ENCODE peak calls at places on chromosomes 1 and 21, in nine cellular contexts. One of them, this sample, is unnamed.
A peak's percentile ranks its signal among the peaks of the same experiment; 100 is the strongest.

GRCh38 chr1:22662986-22663408 is 10.0 kb downstream of the C1QB start:
- DNase-seq in cardiac fibroblast: no peak
- DNase-seq in GM23338: no peak
- DNase-seq in MCF 10A: no peak
- DNase-seq in sigmoid colon: no peak
- DNase-seq in choroid plexus epithelial cell: no peak
- DNase-seq in esophagus squamous epithelium: no peak
- DNase-seq in endothelial cell: no peak
- DNase-seq in WERI-Rb-1: no peak
- DNase-seq in this sample: no peak

GRCh38 chr1:172443666-172444453 is at the start of gene PIGC:
- DNase-seq in MCF 10A: peak; percentile 93
- DNase-seq in esophagus squamous epithelium: peak; percentile 29
- DNase-seq in sigmoid colon: peak; percentile 95
- DNase-seq in cardiac fibroblast: peak; percentile 88
- DNase-seq in endothelial cell: peak; percentile 87
- DNase-seq in choroid plexus epithelial cell: peak; percentile 91
- DNase-seq in WERI-Rb-1: peak; percentile 96
- DNase-seq in GM23338: peak; percentile 97
- DNase-seq in this sample: peak; percentile 95

GRCh38 chr1:230851291-230851691 is 17.0 kb downstream of the C1orf198 start:
- DNase-seq in GM23338: peak; percentile 65
- DNase-seq in MCF 10A: no peak
- DNase-seq in endothelial cell: no peak
- DNase-seq in cardiac fibroblast: peak; percentile 60
- DNase-seq in sigmoid colon: no peak
- DNase-seq in WERI-Rb-1: no peak
- DNase-seq in esophagus squamous epithelium: no peak
- DNase-seq in choroid plexus epithelial cell: peak; percentile 87
- DNase-seq in this sample: no peak

GRCh38 chr1:60903591-60903990 is 178.8 kb upstream of the NFIA start:
- DNase-seq in esophagus squamous epithelium: no peak
- DNase-seq in GM23338: peak; percentile 33
- DNase-seq in cardiac fibroblast: no peak
- DNase-seq in MCF 10A: no peak
- DNase-seq in endothelial cell: no peak
- DNase-seq in choroid plexus epithelial cell: no peak
- DNase-seq in WERI-Rb-1: peak; percentile 48
- DNase-seq in sigmoid colon: peak; percentile 80
- DNase-seq in this sample: no peak

GRCh38 chr1:160101037-160101716 is 2.8 kb upstream of the IGSF8 start:
- DNase-seq in MCF 10A: peak; percentile 79
- DNase-seq in choroid plexus epithelial cell: peak; percentile 69
- DNase-seq in WERI-Rb-1: peak; percentile 93
- DNase-seq in esophagus squamous epithelium: peak; percentile 23
- DNase-seq in sigmoid colon: peak; percentile 96
- DNase-seq in GM23338: peak; percentile 91
- DNase-seq in cardiac fibroblast: peak; percentile 73
- DNase-seq in endothelial cell: peak; percentile 79
- DNase-seq in this sample: peak; percentile 77

GRCh38 chr1:79100385-79100784 is 93.9 kb upstream of the ADGRL4 start:
- DNase-seq in GM23338: no peak
- DNase-seq in WERI-Rb-1: no peak
- DNase-seq in endothelial cell: no peak
- DNase-seq in cardiac fibroblast: peak; percentile 89
- DNase-seq in choroid plexus epithelial cell: peak; percentile 80
- DNase-seq in MCF 10A: peak; percentile 56
- DNase-seq in esophagus squamous epithelium: no peak
- DNase-seq in sigmoid colon: no peak
- DNase-seq in this sample: no peak

GRCh38 chr1:43620956-43621355 is 29.0 kb upstream of the KDM4A start:
- DNase-seq in sigmoid colon: no peak
- DNase-seq in MCF 10A: no peak
- DNase-seq in cardiac fibroblast: no peak
- DNase-seq in WERI-Rb-1: no peak
- DNase-seq in esophagus squamous epithelium: no peak
- DNase-seq in endothelial cell: no peak
- DNase-seq in GM23338: no peak
- DNase-seq in choroid plexus epithelial cell: no peak
- DNase-seq in this sample: no peak

GRCh38 chr1:217889401-217889800 is 258.3 kb downstream of the SPATA17 start:
- DNase-seq in WERI-Rb-1: peak; percentile 80
- DNase-seq in sigmoid colon: no peak
- DNase-seq in esophagus squamous epithelium: no peak
- DNase-seq in choroid plexus epithelial cell: no peak
- DNase-seq in GM23338: peak; percentile 91
- DNase-seq in endothelial cell: peak; percentile 77
- DNase-seq in MCF 10A: peak; percentile 58
- DNase-seq in cardiac fibroblast: no peak
- DNase-seq in this sample: no peak

GRCh38 chr1:28199328-28200233 is 23.1 kb upstream of the PTAFR start:
- DNase-seq in choroid plexus epithelial cell: no peak
- DNase-seq in sigmoid colon: no peak
- DNase-seq in MCF 10A: no peak
- DNase-seq in GM23338: no peak
- DNase-seq in esophagus squamous epithelium: no peak
- DNase-seq in cardiac fibroblast: no peak
- DNase-seq in WERI-Rb-1: no peak
- DNase-seq in endothelial cell: no peak
- DNase-seq in this sample: no peak

GRCh38 chr21:31872452-31873274 is at the start of gene HUNK:
- DNase-seq in sigmoid colon: no peak
- DNase-seq in endothelial cell: peak; percentile 54
- DNase-seq in choroid plexus epithelial cell: peak; percentile 28
- DNase-seq in cardiac fibroblast: peak; percentile 12
- DNase-seq in GM23338: peak; percentile 73
- DNase-seq in WERI-Rb-1: peak; percentile 98
- DNase-seq in MCF 10A: no peak
- DNase-seq in esophagus squamous epithelium: no peak
- DNase-seq in this sample: no peak

GRCh38 chr21:7951854-7952519 is 2569.4 kb upstream of the TPTE start:
- DNase-seq in sigmoid colon: no peak
- DNase-seq in GM23338: no peak
- DNase-seq in choroid plexus epithelial cell: no peak
- DNase-seq in cardiac fibroblast: no peak
- DNase-seq in WERI-Rb-1: no peak
- DNase-seq in MCF 10A: no peak
- DNase-seq in esophagus squamous epithelium: no peak
- DNase-seq in endothelial cell: no peak
- DNase-seq in this sample: no peak

GRCh38 chr21:7953058-7953457 is 2568.3 kb upstream of the TPTE start:
- DNase-seq in WERI-Rb-1: no peak
- DNase-seq in sigmoid colon: no peak
- DNase-seq in choroid plexus epithelial cell: no peak
- DNase-seq in esophagus squamous epithelium: no peak
- DNase-seq in endothelial cell: no peak
- DNase-seq in MCF 10A: no peak
- DNase-seq in GM23338: no peak
- DNase-seq in cardiac fibroblast: no peak
- DNase-seq in this sample: no peak

GRCh38 chr21:7952648-7953047 is 2568.7 kb upstream of the TPTE start:
- DNase-seq in GM23338: no peak
- DNase-seq in choroid plexus epithelial cell: no peak
- DNase-seq in MCF 10A: no peak
- DNase-seq in sigmoid colon: no peak
- DNase-seq in cardiac fibroblast: no peak
- DNase-seq in WERI-Rb-1: no peak
- DNase-seq in esophagus squamous epithelium: no peak
- DNase-seq in endothelial cell: no peak
- DNase-seq in this sample: no peak

DNA sequence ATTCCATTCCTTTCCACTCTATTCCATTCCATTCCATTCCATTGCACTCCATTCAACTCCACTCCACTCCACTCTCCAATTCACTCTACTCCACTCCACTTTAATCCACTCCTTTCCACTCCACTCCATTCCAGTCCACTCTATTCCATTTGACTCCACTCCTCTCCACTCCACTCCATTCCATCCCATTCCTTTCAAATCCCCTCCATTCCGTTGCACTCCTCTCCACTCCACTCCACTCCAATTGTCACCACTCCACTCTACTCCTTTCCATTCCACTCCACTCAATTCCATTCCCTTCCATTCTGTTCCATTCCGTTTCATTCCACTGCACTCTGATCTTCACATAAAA is 2563.7 kb upstream of the TPTE start:
- DNase-seq in esophagus squamous epithelium: no peak
- DNase-seq in GM23338: no peak
- DNase-seq in WERI-Rb-1: no peak
- DNase-seq in choroid plexus epithelial cell: no peak
- DNase-seq in MCF 10A: no peak
- DNase-seq in sigmoid colon: no peak
- DNase-seq in endothelial cell: no peak
- DNase-seq in cardiac fibroblast: no peak
- DNase-seq in this sample: no peak
- TF ChIP-seq CTCF in esophagus squamous epithelium: no peak
- TF ChIP-seq CTCF in GM23338: no peak
- TF ChIP-seq CTCF in WERI-Rb-1: no peak
- TF ChIP-seq CTCF in choroid plexus epithelial cell: no peak
- TF ChIP-seq CTCF in MCF 10A: no peak
- TF ChIP-seq CTCF in sigmoid colon: no peak
- TF ChIP-seq CTCF in endothelial cell: no peak
- TF ChIP-seq CTCF in cardiac fibroblast: no peak
- TF ChIP-seq CTCF in this sample: no peak

GRCh38 chr1:30126839-30127238 is 596.5 kb downstream of the MATN1 start:
- DNase-seq in endothelial cell: no peak
- DNase-seq in choroid plexus epithelial cell: no peak
- DNase-seq in WERI-Rb-1: no peak
- DNase-seq in sigmoid colon: no peak
- DNase-seq in esophagus squamous epithelium: no peak
- DNase-seq in cardiac fibroblast: no peak
- DNase-seq in MCF 10A: no peak
- DNase-seq in GM23338: no peak
- DNase-seq in this sample: no peak

GRCh38 chr1:30125449-30126170 is 597.8 kb downstream of the MATN1 start:
- DNase-seq in sigmoid colon: no peak
- DNase-seq in cardiac fibroblast: no peak
- DNase-seq in GM23338: no peak
- DNase-seq in WERI-Rb-1: no peak
- DNase-seq in choroid plexus epithelial cell: no peak
- DNase-seq in endothelial cell: no peak
- DNase-seq in esophagus squamous epithelium: no peak
- DNase-seq in MCF 10A: no peak
- DNase-seq in this sample: no peak

GRCh38 chr1:30123896-30124295 is 599.5 kb downstream of the MATN1 start:
- DNase-seq in esophagus squamous epithelium: no peak
- DNase-seq in WERI-Rb-1: no peak
- DNase-seq in choroid plexus epithelial cell: no peak
- DNase-seq in GM23338: no peak
- DNase-seq in cardiac fibroblast: no peak
- DNase-seq in sigmoid colon: no peak
- DNase-seq in MCF 10A: no peak
- DNase-seq in endothelial cell: no peak
- DNase-seq in this sample: peak; percentile 51

GRCh38 chr1:30123036-30123535 is 600.3 kb downstream of the MATN1 start:
- DNase-seq in endothelial cell: no peak
- DNase-seq in esophagus squamous epithelium: no peak
- DNase-seq in cardiac fibroblast: no peak
- DNase-seq in MCF 10A: no peak
- DNase-seq in choroid plexus epithelial cell: no peak
- DNase-seq in WERI-Rb-1: no peak
- DNase-seq in GM23338: no peak
- DNase-seq in sigmoid colon: no peak
- DNase-seq in this sample: no peak

DNA sequence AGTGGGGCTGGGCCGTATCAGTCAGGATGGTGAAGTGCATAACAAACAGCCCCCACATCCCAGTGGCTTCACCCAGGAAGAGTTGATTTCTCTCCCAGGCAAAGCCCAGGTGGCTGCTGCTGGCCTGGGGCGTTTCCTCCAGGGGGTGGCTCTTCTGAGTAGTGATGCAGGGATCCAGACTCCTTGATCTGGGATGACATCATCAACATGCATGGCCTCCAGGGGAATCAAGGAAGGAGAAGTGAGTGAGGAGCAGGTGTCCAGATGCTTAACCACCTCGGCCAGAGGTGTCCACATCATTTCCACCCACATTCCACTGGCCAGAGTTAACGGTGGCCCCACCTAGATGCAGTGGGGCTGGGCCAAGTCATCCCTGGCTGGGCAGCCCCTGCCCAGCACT is 598.4 kb downstream of the MATN1 start:
- DNase-seq in MCF 10A: no peak
- DNase-seq in endothelial cell: no peak
- DNase-seq in cardiac fibroblast: no peak
- DNase-seq in GM23338: no peak
- DNase-seq in WERI-Rb-1: no peak
- DNase-seq in sigmoid colon: no peak
- DNase-seq in choroid plexus epithelial cell: no peak
- DNase-seq in esophagus squamous epithelium: no peak
- DNase-seq in this sample: peak; percentile 37
- TF ChIP-seq CTCF in MCF 10A: no peak
- TF ChIP-seq CTCF in endothelial cell: no peak
- TF ChIP-seq CTCF in cardiac fibroblast: no peak
- TF ChIP-seq CTCF in GM23338: no peak
- TF ChIP-seq CTCF in WERI-Rb-1: no peak
- TF ChIP-seq CTCF in sigmoid colon: no peak
- TF ChIP-seq CTCF in choroid plexus epithelial cell: no peak
- TF ChIP-seq CTCF in esophagus squamous epithelium: no peak
- TF ChIP-seq CTCF in this sample: no peak

GRCh38 chr1:39132505-39133339 is 71.8 kb upstream of the MACF1 start:
- DNase-seq in cardiac fibroblast: peak; percentile 69
- DNase-seq in esophagus squamous epithelium: no peak
- DNase-seq in WERI-Rb-1: peak; percentile 40
- DNase-seq in MCF 10A: peak; percentile 77
- DNase-seq in choroid plexus epithelial cell: peak; percentile 58
- DNase-seq in GM23338: peak; percentile 96
- DNase-seq in endothelial cell: peak; percentile 84
- DNase-seq in sigmoid colon: peak; percentile 79
- DNase-seq in this sample: no peak
- TF ChIP-seq CTCF in cardiac fibroblast: peak; percentile 42
- TF ChIP-seq CTCF in esophagus squamous epithelium: no peak
- TF ChIP-seq CTCF in WERI-Rb-1: no peak
- TF ChIP-seq CTCF in MCF 10A: peak; percentile 14
- TF ChIP-seq CTCF in choroid plexus epithelial cell: peak; percentile 55
- TF ChIP-seq CTCF in GM23338: peak; percentile 65
- TF ChIP-seq CTCF in endothelial cell: peak; percentile 20
- TF ChIP-seq CTCF in sigmoid colon: no peak
- TF ChIP-seq CTCF in this sample: peak; percentile 70

DNA sequence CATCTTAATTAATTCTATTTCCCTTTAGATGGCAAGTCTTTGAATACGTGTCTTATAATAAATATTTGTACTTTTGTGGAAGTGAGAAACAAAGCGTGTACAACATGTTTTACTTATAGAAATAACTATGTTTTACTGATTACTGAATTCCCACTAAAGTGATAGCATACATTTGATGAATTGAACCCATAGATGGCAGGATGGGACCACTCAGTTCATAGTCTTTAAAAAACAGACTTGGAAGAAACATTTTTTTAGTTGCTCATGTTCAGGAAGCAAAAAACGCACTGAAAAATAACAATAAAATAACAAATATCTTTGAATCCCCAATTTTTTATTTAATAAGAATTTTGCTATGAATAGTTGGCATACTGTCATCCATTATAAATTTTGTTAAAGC is 507.1 kb upstream of the ZRANB2 start:
- DNase-seq in WERI-Rb-1: peak; percentile 24
- DNase-seq in cardiac fibroblast: peak; percentile 53
- DNase-seq in MCF 10A: peak; percentile 29
- DNase-seq in choroid plexus epithelial cell: no peak
- DNase-seq in esophagus squamous epithelium: no peak
- DNase-seq in sigmoid colon: no peak
- DNase-seq in GM23338: peak; percentile 15
- DNase-seq in endothelial cell: no peak
- DNase-seq in this sample: no peak
- TF ChIP-seq CTCF in WERI-Rb-1: peak; percentile 7
- TF ChIP-seq CTCF in cardiac fibroblast: no peak
- TF ChIP-seq CTCF in MCF 10A: peak; percentile 53
- TF ChIP-seq CTCF in choroid plexus epithelial cell: no peak
- TF ChIP-seq CTCF in esophagus squamous epithelium: no peak
- TF ChIP-seq CTCF in sigmoid colon: no peak
- TF ChIP-seq CTCF in GM23338: peak; percentile 53
- TF ChIP-seq CTCF in endothelial cell: no peak
- TF ChIP-seq CTCF in this sample: peak; percentile 72

This sample was measured in chondrocyte.